ENCODE peak calls at places on chromosome 1, in ten cellular contexts. One of them, this sample, is unnamed.

GRCh38 chr1:46394108-46394871 is at the start of gene FAAH:
- DNase-seq in HFF-Myc: no peak
- DNase-seq in kidney epithelial cell: no peak
- DNase-seq in neuronal stem cell: peak
- DNase-seq in CD4-positive, alpha-beta memory T cell: peak
- DNase-seq in tibial artery: peak
- DNase-seq in SJSA1: no peak
- DNase-seq in AG10803: peak
- DNase-seq in left lung: peak
- DNase-seq in WERI-Rb-1: peak
- DNase-seq in this sample: no peak

GRCh38 chr1:88104234-88104633 is 579.8 kb upstream of the PKN2 start:
- DNase-seq in kidney epithelial cell: no peak
- DNase-seq in AG10803: peak
- DNase-seq in neuronal stem cell: no peak
- DNase-seq in HFF-Myc: no peak
- DNase-seq in left lung: no peak
- DNase-seq in WERI-Rb-1: no peak
- DNase-seq in CD4-positive, alpha-beta memory T cell: no peak
- DNase-seq in SJSA1: no peak
- DNase-seq in tibial artery: no peak
- DNase-seq in this sample: no peak

GRCh38 chr1:116738673-116739370 is 15.4 kb upstream of the CD2 start:
- DNase-seq in HFF-Myc: no peak
- DNase-seq in AG10803: no peak
- DNase-seq in CD4-positive, alpha-beta memory T cell: peak
- DNase-seq in WERI-Rb-1: no peak
- DNase-seq in SJSA1: no peak
- DNase-seq in tibial artery: no peak
- DNase-seq in kidney epithelial cell: no peak
- DNase-seq in neuronal stem cell: no peak
- DNase-seq in left lung: no peak
- DNase-seq in this sample: peak

GRCh38 chr1:59879556-59879955 is 47.0 kb downstream of the CYP2J2 start:
- DNase-seq in SJSA1: peak
- DNase-seq in WERI-Rb-1: peak
- DNase-seq in left lung: peak
- DNase-seq in CD4-positive, alpha-beta memory T cell: peak
- DNase-seq in neuronal stem cell: peak
- DNase-seq in kidney epithelial cell: peak
- DNase-seq in HFF-Myc: peak
- DNase-seq in tibial artery: no peak
- DNase-seq in AG10803: peak
- DNase-seq in this sample: peak

GRCh38 chr1:168428063-168428731 is 115.6 kb downstream of the XCL2 start:
- DNase-seq in CD4-positive, alpha-beta memory T cell: no peak
- DNase-seq in tibial artery: no peak
- DNase-seq in kidney epithelial cell: no peak
- DNase-seq in left lung: no peak
- DNase-seq in SJSA1: no peak
- DNase-seq in HFF-Myc: no peak
- DNase-seq in neuronal stem cell: no peak
- DNase-seq in AG10803: peak
- DNase-seq in WERI-Rb-1: no peak
- DNase-seq in this sample: no peak

GRCh38 chr1:62212411-62212810 is 17.8 kb downstream of the L1TD1 start:
- DNase-seq in AG10803: no peak
- DNase-seq in kidney epithelial cell: no peak
- DNase-seq in WERI-Rb-1: no peak
- DNase-seq in tibial artery: no peak
- DNase-seq in CD4-positive, alpha-beta memory T cell: no peak
- DNase-seq in HFF-Myc: no peak
- DNase-seq in left lung: no peak
- DNase-seq in neuronal stem cell: no peak
- DNase-seq in SJSA1: no peak
- DNase-seq in this sample: no peak

GRCh38 chr1:39816431-39817090 is 27.9 kb upstream of the BMP8B start:
- DNase-seq in SJSA1: peak
- DNase-seq in kidney epithelial cell: peak
- DNase-seq in CD4-positive, alpha-beta memory T cell: peak
- DNase-seq in WERI-Rb-1: peak
- DNase-seq in AG10803: peak
- DNase-seq in neuronal stem cell: peak
- DNase-seq in tibial artery: peak
- DNase-seq in HFF-Myc: peak
- DNase-seq in left lung: peak
- DNase-seq in this sample: peak

GRCh38 chr1:89739013-89739843 is 81.6 kb upstream of the LRRC8D start:
- DNase-seq in HFF-Myc: no peak
- DNase-seq in CD4-positive, alpha-beta memory T cell: no peak
- DNase-seq in WERI-Rb-1: no peak
- DNase-seq in AG10803: peak
- DNase-seq in SJSA1: peak
- DNase-seq in neuronal stem cell: no peak
- DNase-seq in kidney epithelial cell: no peak
- DNase-seq in tibial artery: no peak
- DNase-seq in left lung: peak
- DNase-seq in this sample: no peak

DNA sequence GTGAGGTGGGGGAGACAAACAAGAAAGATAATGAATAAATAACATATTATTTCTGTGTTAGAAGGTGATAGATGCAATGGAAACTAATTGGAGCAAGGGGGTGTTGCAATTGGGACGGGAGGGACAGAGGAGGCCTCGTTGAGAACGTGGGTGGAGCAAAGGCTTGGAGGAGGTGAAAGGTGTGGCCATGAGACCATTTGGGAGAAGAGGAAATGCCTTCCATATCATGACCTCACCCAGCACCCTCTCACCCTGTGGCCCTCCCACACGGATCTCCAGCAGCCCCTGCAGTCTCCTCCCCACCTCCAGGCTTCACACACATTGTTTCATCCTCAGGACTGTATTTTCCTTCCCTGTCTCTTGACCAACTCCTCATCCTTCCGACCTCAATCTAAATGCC is 85.3 kb upstream of the ARHGAP29 start:
- DNase-seq in AG10803: no peak
- DNase-seq in CD4-positive, alpha-beta memory T cell: no peak
- DNase-seq in WERI-Rb-1: no peak
- DNase-seq in neuronal stem cell: no peak
- DNase-seq in kidney epithelial cell: no peak
- DNase-seq in left lung: no peak
- DNase-seq in tibial artery: no peak
- DNase-seq in SJSA1: peak
- DNase-seq in HFF-Myc: no peak
- DNase-seq in this sample: no peak
- H3K4me3 ChIP-seq in AG10803: no peak
- H3K4me3 ChIP-seq in CD4-positive, alpha-beta memory T cell: no peak
- H3K4me3 ChIP-seq in WERI-Rb-1: no peak
- H3K4me3 ChIP-seq in neuronal stem cell: no peak
- H3K4me3 ChIP-seq in kidney epithelial cell: no peak
- H3K4me3 ChIP-seq in left lung: no peak
- H3K4me3 ChIP-seq in tibial artery: no peak
- H3K4me3 ChIP-seq in SJSA1: no peak
- H3K4me3 ChIP-seq in HFF-Myc: no peak
- H3K4me3 ChIP-seq in this sample: no peak

DNA sequence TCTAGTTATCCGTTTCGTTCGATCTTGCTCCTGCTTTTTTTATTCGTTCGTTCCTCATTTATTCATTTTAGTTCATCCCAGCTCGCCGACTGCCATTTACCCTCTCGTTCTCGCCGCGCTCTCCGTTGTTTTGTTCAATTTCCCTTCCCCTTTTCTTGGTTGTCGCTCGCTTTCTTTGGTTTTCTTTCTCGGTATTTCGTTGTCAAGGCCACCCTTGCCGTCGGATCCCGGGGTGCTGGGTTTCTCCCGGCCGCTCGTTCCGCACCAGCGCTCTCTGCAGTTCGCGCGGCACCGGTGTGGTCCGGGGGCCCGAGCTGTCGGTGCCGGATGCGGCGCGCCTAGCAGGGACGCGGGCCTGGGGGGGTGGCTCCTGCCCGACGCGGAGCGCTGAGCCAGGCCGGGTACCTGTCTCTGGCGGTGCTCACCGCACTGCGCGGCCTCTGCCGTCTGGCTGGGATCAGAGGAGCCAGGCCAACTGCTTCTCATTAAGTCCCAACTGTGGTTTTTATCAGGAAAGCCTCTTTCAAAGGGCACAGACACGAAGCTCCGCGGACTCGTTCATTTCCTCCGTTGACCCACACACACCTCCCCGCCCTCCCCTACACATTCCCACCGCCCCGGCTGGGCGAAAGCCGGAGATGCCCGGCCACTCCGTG is 1.7 kb downstream of the ALX3 start:
- DNase-seq in CD4-positive, alpha-beta memory T cell: no peak
- DNase-seq in left lung: no peak
- DNase-seq in neuronal stem cell: no peak
- DNase-seq in HFF-Myc: no peak
- DNase-seq in SJSA1: no peak
- DNase-seq in AG10803: no peak
- DNase-seq in tibial artery: no peak
- DNase-seq in WERI-Rb-1: no peak
- DNase-seq in kidney epithelial cell: no peak
- DNase-seq in this sample: no peak
- H3K4me3 ChIP-seq in CD4-positive, alpha-beta memory T cell: no peak
- H3K4me3 ChIP-seq in left lung: no peak
- H3K4me3 ChIP-seq in neuronal stem cell: no peak
- H3K4me3 ChIP-seq in HFF-Myc: no peak
- H3K4me3 ChIP-seq in SJSA1: no peak
- H3K4me3 ChIP-seq in AG10803: no peak
- H3K4me3 ChIP-seq in tibial artery: no peak
- H3K4me3 ChIP-seq in WERI-Rb-1: no peak
- H3K4me3 ChIP-seq in kidney epithelial cell: no peak
- H3K4me3 ChIP-seq in this sample: no peak

GRCh38 chr1:230122361-230123279 is 55.6 kb downstream of the GALNT2 start:
- DNase-seq in left lung: no peak
- DNase-seq in AG10803: no peak
- DNase-seq in neuronal stem cell: no peak
- DNase-seq in kidney epithelial cell: no peak
- DNase-seq in tibial artery: no peak
- DNase-seq in WERI-Rb-1: no peak
- DNase-seq in HFF-Myc: no peak
- DNase-seq in CD4-positive, alpha-beta memory T cell: no peak
- DNase-seq in SJSA1: no peak
- DNase-seq in this sample: no peak

GRCh38 chr1:230125633-230126528 is 58.8 kb downstream of the GALNT2 start:
- DNase-seq in HFF-Myc: no peak
- DNase-seq in tibial artery: no peak
- DNase-seq in CD4-positive, alpha-beta memory T cell: no peak
- DNase-seq in AG10803: peak
- DNase-seq in SJSA1: no peak
- DNase-seq in left lung: no peak
- DNase-seq in neuronal stem cell: no peak
- DNase-seq in WERI-Rb-1: no peak
- DNase-seq in kidney epithelial cell: no peak
- DNase-seq in this sample: no peak

GRCh38 chr1:230121950-230122349 is 54.9 kb downstream of the GALNT2 start:
- DNase-seq in WERI-Rb-1: no peak
- DNase-seq in kidney epithelial cell: no peak
- DNase-seq in neuronal stem cell: no peak
- DNase-seq in CD4-positive, alpha-beta memory T cell: no peak
- DNase-seq in AG10803: no peak
- DNase-seq in HFF-Myc: no peak
- DNase-seq in SJSA1: no peak
- DNase-seq in left lung: no peak
- DNase-seq in tibial artery: no peak
- DNase-seq in this sample: no peak

GRCh38 chr1:230124187-230125128 is 57.4 kb downstream of the GALNT2 start:
- DNase-seq in kidney epithelial cell: no peak
- DNase-seq in neuronal stem cell: no peak
- DNase-seq in left lung: no peak
- DNase-seq in AG10803: no peak
- DNase-seq in WERI-Rb-1: no peak
- DNase-seq in SJSA1: no peak
- DNase-seq in HFF-Myc: no peak
- DNase-seq in CD4-positive, alpha-beta memory T cell: no peak
- DNase-seq in tibial artery: no peak
- DNase-seq in this sample: no peak

DNA sequence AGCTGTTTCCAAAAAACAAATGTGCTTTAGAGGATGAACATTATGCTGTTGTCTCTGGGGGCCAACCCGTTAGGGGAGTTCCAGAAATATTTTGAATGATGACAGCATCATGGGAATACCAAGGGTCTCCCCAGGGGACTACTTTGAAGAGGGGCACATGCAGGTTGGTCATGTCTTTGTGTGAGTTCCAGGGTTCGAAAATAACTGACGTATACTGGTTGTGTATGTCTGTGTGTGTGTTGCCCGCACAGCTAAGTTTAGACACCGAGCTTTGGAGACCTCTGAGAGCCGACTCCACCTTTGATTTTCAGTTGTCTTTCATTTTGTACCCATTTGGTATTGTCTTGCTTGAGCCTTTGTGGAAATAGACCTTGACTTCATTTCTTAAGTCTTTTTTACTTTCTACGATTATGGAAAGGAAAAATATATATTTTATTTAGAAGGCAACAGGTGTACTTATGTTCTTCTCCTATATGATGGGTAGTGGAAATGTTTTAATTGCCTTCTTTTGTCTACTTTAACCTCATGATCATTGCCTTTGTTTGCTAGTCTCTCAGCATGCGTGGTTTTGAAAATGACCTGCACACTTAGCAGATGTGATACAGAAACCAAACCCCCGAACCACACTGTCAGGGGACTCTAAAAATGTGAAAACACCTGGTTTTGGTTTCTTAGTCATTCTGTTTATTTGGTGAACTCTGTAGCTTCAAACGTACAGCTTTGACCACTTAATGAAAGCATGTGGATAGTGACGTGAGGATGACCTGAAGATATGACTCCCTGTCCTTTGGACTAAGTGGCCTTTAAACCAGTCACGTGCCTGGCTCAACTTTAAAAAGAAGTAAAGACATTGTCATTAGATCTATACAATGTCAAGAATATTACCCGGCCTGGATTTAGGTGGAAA is 56.5 kb downstream of the GALNT2 start:
- DNase-seq in AG10803: no peak
- DNase-seq in WERI-Rb-1: no peak
- DNase-seq in HFF-Myc: peak
- DNase-seq in kidney epithelial cell: no peak
- DNase-seq in CD4-positive, alpha-beta memory T cell: no peak
- DNase-seq in SJSA1: no peak
- DNase-seq in tibial artery: no peak
- DNase-seq in left lung: no peak
- DNase-seq in neuronal stem cell: no peak
- DNase-seq in this sample: no peak
- H3K4me3 ChIP-seq in AG10803: no peak
- H3K4me3 ChIP-seq in WERI-Rb-1: no peak
- H3K4me3 ChIP-seq in HFF-Myc: no peak
- H3K4me3 ChIP-seq in kidney epithelial cell: no peak
- H3K4me3 ChIP-seq in CD4-positive, alpha-beta memory T cell: no peak
- H3K4me3 ChIP-seq in SJSA1: no peak
- H3K4me3 ChIP-seq in tibial artery: no peak
- H3K4me3 ChIP-seq in left lung: no peak
- H3K4me3 ChIP-seq in neuronal stem cell: no peak
- H3K4me3 ChIP-seq in this sample: no peak

GRCh38 chr1:64505944-64506658 is 36.2 kb downstream of the CACHD1 start:
- DNase-seq in left lung: peak
- DNase-seq in HFF-Myc: no peak
- DNase-seq in SJSA1: no peak
- DNase-seq in CD4-positive, alpha-beta memory T cell: peak
- DNase-seq in WERI-Rb-1: peak
- DNase-seq in neuronal stem cell: no peak
- DNase-seq in kidney epithelial cell: no peak
- DNase-seq in AG10803: no peak
- DNase-seq in tibial artery: no peak
- DNase-seq in this sample: no peak
- H3K4me3 ChIP-seq in left lung: peak
- H3K4me3 ChIP-seq in HFF-Myc: no peak
- H3K4me3 ChIP-seq in SJSA1: no peak
- H3K4me3 ChIP-seq in CD4-positive, alpha-beta memory T cell: no peak
- H3K4me3 ChIP-seq in WERI-Rb-1: peak
- H3K4me3 ChIP-seq in neuronal stem cell: no peak
- H3K4me3 ChIP-seq in kidney epithelial cell: peak
- H3K4me3 ChIP-seq in AG10803: peak
- H3K4me3 ChIP-seq in tibial artery: peak
- H3K4me3 ChIP-seq in this sample: peak

GRCh38 chr1:18962855-18963737 is 6.6 kb upstream of the IFFO2 start:
- DNase-seq in left lung: no peak
- DNase-seq in CD4-positive, alpha-beta memory T cell: no peak
- DNase-seq in neuronal stem cell: no peak
- DNase-seq in SJSA1: no peak
- DNase-seq in tibial artery: peak
- DNase-seq in AG10803: no peak
- DNase-seq in WERI-Rb-1: no peak
- DNase-seq in HFF-Myc: no peak
- DNase-seq in kidney epithelial cell: no peak
- DNase-seq in this sample: no peak
- H3K4me3 ChIP-seq in left lung: no peak
- H3K4me3 ChIP-seq in CD4-positive, alpha-beta memory T cell: no peak
- H3K4me3 ChIP-seq in neuronal stem cell: no peak
- H3K4me3 ChIP-seq in SJSA1: no peak
- H3K4me3 ChIP-seq in tibial artery: no peak
- H3K4me3 ChIP-seq in AG10803: no peak
- H3K4me3 ChIP-seq in WERI-Rb-1: no peak
- H3K4me3 ChIP-seq in HFF-Myc: no peak
- H3K4me3 ChIP-seq in kidney epithelial cell: no peak
- H3K4me3 ChIP-seq in this sample: no peak